ENCODE peak calls at places on chromosomes 16 and 17, in five cellular contexts. Z is IMR-90, N is K562, W is GM12878, A is HepG2. M is an unnamed sample.

GRCh38 chr17:37792787-37793186 is 47.9 kb upstream of the HNF1B start:
- DNase-seq in Z (peak; percentile 89), N (no peak), W (no peak), A (no peak), M (no peak)

GRCh38 chr17:40953876-40954275 is 12.9 kb downstream of the KRT39 start:
- DNase-seq in Z (peak; percentile 94), N (no peak), W (no peak), A (no peak), M (no peak)

GRCh38 chr17:4514206-4514605 is 15.5 kb downstream of the SPNS2 start:
- DNase-seq in Z (no peak), N (no peak), W (no peak), A (no peak), M (no peak)

GRCh38 chr16:88535181-88535856 is 34.9 kb upstream of the ZC3H18 start:
- DNase-seq in Z (no peak), N (no peak), W (no peak), A (no peak), M (no peak)

GRCh38 chr17:27345141-27345904 is 51.4 kb downstream of the WSB1 start:
- DNase-seq in Z (peak; percentile 28), N (peak; percentile 69), W (no peak), A (no peak), M (no peak)

GRCh38 chr17:82301916-82302497 is 15.4 kb downstream of the CD7 start:
- DNase-seq in Z (no peak), N (peak; percentile 31), W (peak; percentile 64), A (no peak), M (peak; percentile 41)

GRCh38 chr17:45265823-45266222 is 3.9 kb upstream of the SPATA32 start:
- DNase-seq in Z (peak; percentile 87), N (no peak), W (no peak), A (no peak), M (no peak)

GRCh38 chr16:85253127-85253941 is 141.1 kb upstream of the CIBAR2 start:
- DNase-seq in Z (peak; percentile 29), N (peak; percentile 89), W (no peak), A (peak; percentile 31), M (peak; percentile 93)

GRCh38 chr17:47686276-47686635 is 7.7 kb upstream of the TBKBP1 start:
- DNase-seq in Z (peak; percentile 58), N (no peak), W (no peak), A (no peak), M (no peak)

GRCh38 chr17:39676198-39676819 is 8.1 kb downstream of the PNMT start:
- DNase-seq in Z (no peak), N (peak; percentile 67), W (peak; percentile 13), A (no peak), M (no peak)

GRCh38 chr16:30104090-30104489 is 8.1 kb upstream of the YPEL3 start:
- DNase-seq in Z (no peak), N (no peak), W (no peak), A (no peak), M (no peak)

GRCh38 chr17:81983639-81984373 is 6.4 kb downstream of the ASPSCR1 start:
- DNase-seq in Z (no peak), N (no peak), W (no peak), A (no peak), M (no peak)

GRCh38 chr16:82384017-82384416 is 214.0 kb upstream of the MPHOSPH6 start:
- DNase-seq in Z (no peak), N (no peak), W (no peak), A (no peak), M (no peak)

GRCh38 chr17:9274973-9275372 is 253.7 kb downstream of the NTN1 start:
- DNase-seq in Z (no peak), N (no peak), W (no peak), A (no peak), M (no peak)

GRCh38 chr16:56939801-56940200 is 7.9 kb downstream of the HERPUD1 start:
- DNase-seq in Z (no peak), N (peak; percentile 42), W (no peak), A (no peak), M (no peak)

GRCh38 chr16:73107371-73107770 is 59.4 kb upstream of the ZFHX3 start:
- DNase-seq in Z (no peak), N (no peak), W (no peak), A (no peak), M (no peak)

GRCh38 chr16:71430744-71431143 is 11.1 kb downstream of the TLE7 start:
- DNase-seq in Z (no peak), N (peak; percentile 86), W (no peak), A (no peak), M (no peak)

GRCh38 chr16:77794586-77794985 is 6.2 kb downstream of the VAT1L start:
- DNase-seq in Z (peak; percentile 92), N (no peak), W (no peak), A (no peak), M (no peak)

GRCh38 chr17:47857551-47858410 is 6.8 kb upstream of the SP6 start:
- DNase-seq in Z (no peak), N (no peak), W (no peak), A (no peak), M (no peak)

GRCh38 chr16:81511371-81511770 is 66.8 kb downstream of the CMIP start:
- DNase-seq in Z (peak; percentile 89), N (no peak), W (no peak), A (peak; percentile 86), M (no peak)

GRCh38 chr17:79948406-79948917 is 87.2 kb downstream of the TBC1D16 start:
- DNase-seq in Z (no peak), N (no peak), W (no peak), A (no peak), M (no peak)

GRCh38 chr17:33732116-33732515 is 439.0 kb upstream of the ASIC2 start:
- DNase-seq in Z (peak; percentile 0), N (peak; percentile 23), W (no peak), A (peak; percentile 3), M (no peak)

GRCh38 chr17:64134996-64135395 is 5.1 kb upstream of the ERN1 start:
- DNase-seq in Z (no peak), N (no peak), W (no peak), A (no peak), M (no peak)

GRCh38 chr17:7296189-7296861 is 1.9 kb upstream of the YBX2 start:
- DNase-seq in Z (peak; percentile 74), N (peak; percentile 74), W (no peak), A (peak; percentile 56), M (peak; percentile 92)

DNA sequence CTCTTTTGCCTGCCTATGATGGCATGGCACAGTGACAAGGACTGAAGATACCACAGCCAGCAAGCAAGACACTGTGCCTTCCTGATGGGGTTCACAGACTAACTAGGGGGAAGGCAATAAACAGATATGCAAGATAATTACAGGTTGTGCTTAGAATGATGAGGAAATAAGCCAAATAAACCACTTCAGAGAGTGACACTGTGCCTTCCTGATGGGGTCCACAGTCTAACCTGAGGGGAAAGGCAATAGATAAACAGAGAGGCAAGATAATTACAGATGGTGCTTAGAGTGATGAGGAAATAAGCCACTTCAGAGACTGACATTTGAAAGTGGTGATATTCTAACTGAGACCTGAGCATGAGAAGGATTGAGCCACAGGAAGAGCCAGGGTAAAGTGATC is 84.2 kb downstream of the HS3ST2 start:
- DNase-seq in Z (no peak), N (no peak), W (no peak), A (no peak), M (no peak)
- TF ChIP-seq MXI1 in Z (no peak), N (no peak), W (no peak), A (no peak), M (no peak)

DNA sequence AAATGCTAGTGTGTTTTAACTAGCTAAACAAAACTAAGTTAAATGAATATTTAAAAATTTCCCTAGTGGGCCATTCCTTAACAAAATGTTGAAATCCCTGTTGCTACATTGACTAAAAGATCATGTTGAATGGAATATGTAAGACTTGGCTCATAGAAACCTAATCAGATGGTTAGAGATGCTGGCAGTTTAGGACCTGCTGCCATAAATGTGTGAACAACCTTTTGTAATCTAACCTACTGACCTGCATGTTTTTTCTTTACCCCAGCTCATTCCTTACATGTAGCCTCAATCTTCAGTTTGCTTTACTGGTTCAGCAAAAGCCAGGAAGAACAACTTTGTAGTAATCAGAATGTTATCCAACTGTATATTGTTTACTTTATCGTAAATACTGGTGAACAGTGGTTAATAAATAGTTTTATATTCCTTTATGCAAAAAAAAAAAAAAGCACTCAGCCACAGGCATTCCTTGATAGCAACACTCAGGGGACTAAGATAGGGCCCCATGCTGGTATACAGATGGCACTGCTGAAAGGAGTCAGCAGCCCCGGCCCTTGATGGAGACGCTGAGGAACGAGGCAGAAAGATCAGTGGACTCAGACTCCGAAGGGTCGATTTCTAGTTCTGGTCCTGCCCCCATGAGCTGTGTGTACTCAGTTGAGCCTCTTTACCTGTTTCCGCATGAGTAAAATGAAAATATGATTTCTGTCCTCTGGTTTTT is 78.2 kb downstream of the MARF1 start:
- DNase-seq in Z (peak; percentile 35), N (no peak), W (no peak), A (no peak), M (no peak)
- TF ChIP-seq MXI1 in Z (no peak), N (no peak), W (no peak), A (no peak), M (no peak)

GRCh38 chr16:48075398-48075797 is 80.4 kb downstream of the ABCC12 start:
- DNase-seq in Z (peak; percentile 80), N (no peak), W (no peak), A (peak; percentile 14), M (no peak)

GRCh38 chr16:48081656-48082055 is 74.1 kb downstream of the ABCC12 start:
- DNase-seq in Z (peak; percentile 90), N (no peak), W (no peak), A (no peak), M (no peak)

GRCh38 chr16:48082516-48082915 is 73.3 kb downstream of the ABCC12 start:
- DNase-seq in Z (peak; percentile 32), N (no peak), W (no peak), A (no peak), M (no peak)

DNA sequence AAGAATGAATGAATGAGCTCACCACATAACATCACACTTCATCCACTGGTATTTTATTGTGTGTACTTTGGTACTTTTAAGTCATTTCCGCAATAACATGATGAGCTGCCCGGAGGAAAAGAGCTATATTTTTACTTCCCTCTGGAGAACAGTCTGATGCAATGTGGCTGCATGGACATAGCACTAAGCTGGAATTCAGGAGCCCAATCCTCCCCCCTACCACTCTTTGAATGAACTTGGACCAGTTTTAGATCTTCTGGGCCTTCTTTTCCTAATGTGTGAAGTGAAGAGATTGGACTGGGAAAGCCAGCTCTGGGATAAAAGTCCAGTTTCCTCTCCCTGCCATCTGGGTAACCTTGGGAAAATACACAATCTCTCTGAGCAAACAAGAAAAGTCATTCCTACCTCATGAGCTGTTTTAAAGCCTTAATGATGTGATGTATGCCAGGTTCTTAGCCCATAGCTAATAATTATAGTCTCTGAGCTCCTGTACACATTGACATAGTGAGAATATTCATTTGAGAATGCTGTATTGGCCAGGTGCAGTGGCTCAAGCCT is 79.3 kb downstream of the ABCC12 start:
- DNase-seq in Z (peak; percentile 75), N (no peak), W (no peak), A (peak; percentile 93), M (no peak)
- TF ChIP-seq MXI1 in Z (no peak), N (no peak), W (no peak), A (no peak), M (no peak)

GRCh38 chr16:1309888-1310831 is 724 bp downstream of the UBE2I start:
- DNase-seq in Z (peak; percentile 45), N (peak; percentile 65), W (no peak), A (no peak), M (peak; percentile 67)

GRCh38 chr16:1308977-1309885 is at the start of gene UBE2I:
- DNase-seq in Z (peak; percentile 97), N (peak; percentile 75), W (peak; percentile 96), A (peak; percentile 93), M (peak; percentile 98)

GRCh38 chr16:1311212-1311737 is 1.8 kb downstream of the UBE2I start:
- DNase-seq in Z (no peak), N (no peak), W (no peak), A (no peak), M (no peak)

GRCh38 chr16:1311738-1312458 is 2.5 kb downstream of the UBE2I start:
- DNase-seq in Z (peak; percentile 17), N (no peak), W (no peak), A (no peak), M (no peak)

GRCh38 chr16:1310832-1311200 is 1.4 kb downstream of the UBE2I start:
- DNase-seq in Z (no peak), N (no peak), W (no peak), A (no peak), M (no peak)
- TF ChIP-seq MXI1 in Z (peak; percentile 28), N (no peak), W (no peak), A (no peak), M (peak; percentile 17)

M was measured in SK-N-SH.